ENCODE peak calls at places on chromosomes 16 and 17, in four cellular contexts. H is PC-9, D is HCT116, V is A673. X is an unnamed sample.

GRCh38 chr16:53131363-53132071 is 76.7 kb downstream of the CHD9 start:
- DNase-seq in H (peak; percentile 34), D (no peak), V (peak; percentile 63), X (no peak)

GRCh38 chr17:28741358-28742349 is 2.2 kb upstream of the TRAF4 start:
- DNase-seq in H (no peak), D (no peak), V (no peak), X (no peak)

GRCh38 chr16:15636392-15636873 is 6.5 kb downstream of the MARF1 start:
- DNase-seq in H (no peak), D (no peak), V (no peak), X (no peak)

GRCh38 chr17:17422641-17423040 is 54.2 kb upstream of the MED9 start:
- DNase-seq in H (no peak), D (no peak), V (no peak), X (no peak)

GRCh38 chr16:66728117-66728787 is 23.2 kb downstream of the DYNC1LI2 start:
- DNase-seq in H (no peak), D (peak; percentile 28), V (peak; percentile 76), X (peak; percentile 65)

GRCh38 chr16:50932348-50932916 is 190.5 kb downstream of the CYLD start:
- DNase-seq in H (no peak), D (no peak), V (no peak), X (no peak)

GRCh38 chr17:60926466-60927183 is 249.0 kb downstream of the BCAS3 start:
- DNase-seq in H (no peak), D (no peak), V (no peak), X (no peak)

GRCh38 chr17:82611140-82612058 is 36.8 kb downstream of the WDR45B start:
- DNase-seq in H (no peak), D (no peak), V (peak; percentile 91), X (no peak)

DNA sequence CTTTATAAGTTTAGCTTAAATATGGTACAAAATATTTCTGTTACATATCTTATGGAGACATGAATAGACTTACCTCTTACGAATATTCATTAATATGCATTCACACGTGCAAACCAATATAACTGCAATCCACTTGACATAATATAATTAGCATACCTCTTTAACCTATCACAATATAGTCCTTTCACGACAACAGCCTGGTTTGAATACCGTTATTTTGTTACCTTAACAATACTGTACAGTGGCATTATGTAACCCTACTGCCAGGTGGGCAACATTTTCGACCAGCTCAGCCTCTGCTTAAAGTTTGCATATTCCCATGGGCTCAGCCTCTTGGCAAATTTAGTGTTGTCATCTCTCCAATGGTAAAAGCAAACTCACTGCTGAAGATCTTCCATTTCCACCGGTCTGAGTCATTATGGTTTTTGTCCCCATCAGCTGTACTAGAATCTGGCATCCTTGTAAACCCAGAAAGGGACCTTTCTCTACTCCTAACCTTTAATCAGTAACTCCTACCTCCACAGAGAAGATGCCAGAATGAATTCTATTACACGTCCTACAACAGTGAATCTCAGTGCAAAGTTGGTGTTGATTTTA is 46.0 kb downstream of the ZNF652 start:
- DNase-seq in H (no peak), D (no peak), V (peak; percentile 15), X (no peak)
- H3K4me3 ChIP-seq in H (no peak overlapping the region), D (no peak overlapping the region), V (peak overlapping the region; percentile 3), X (no peak overlapping the region)

GRCh38 chr17:74859439-74860228 is at the start of gene GRIN2C:
- DNase-seq in H (no peak), D (no peak), V (peak; percentile 39), X (peak; percentile 52)
- H3K27ac ChIP-seq in H (no peak within 1 kb of the TSS), D (no peak within 1 kb of the TSS), V (no peak within 1 kb of the TSS), X (no peak within 1 kb of the TSS)

DNA sequence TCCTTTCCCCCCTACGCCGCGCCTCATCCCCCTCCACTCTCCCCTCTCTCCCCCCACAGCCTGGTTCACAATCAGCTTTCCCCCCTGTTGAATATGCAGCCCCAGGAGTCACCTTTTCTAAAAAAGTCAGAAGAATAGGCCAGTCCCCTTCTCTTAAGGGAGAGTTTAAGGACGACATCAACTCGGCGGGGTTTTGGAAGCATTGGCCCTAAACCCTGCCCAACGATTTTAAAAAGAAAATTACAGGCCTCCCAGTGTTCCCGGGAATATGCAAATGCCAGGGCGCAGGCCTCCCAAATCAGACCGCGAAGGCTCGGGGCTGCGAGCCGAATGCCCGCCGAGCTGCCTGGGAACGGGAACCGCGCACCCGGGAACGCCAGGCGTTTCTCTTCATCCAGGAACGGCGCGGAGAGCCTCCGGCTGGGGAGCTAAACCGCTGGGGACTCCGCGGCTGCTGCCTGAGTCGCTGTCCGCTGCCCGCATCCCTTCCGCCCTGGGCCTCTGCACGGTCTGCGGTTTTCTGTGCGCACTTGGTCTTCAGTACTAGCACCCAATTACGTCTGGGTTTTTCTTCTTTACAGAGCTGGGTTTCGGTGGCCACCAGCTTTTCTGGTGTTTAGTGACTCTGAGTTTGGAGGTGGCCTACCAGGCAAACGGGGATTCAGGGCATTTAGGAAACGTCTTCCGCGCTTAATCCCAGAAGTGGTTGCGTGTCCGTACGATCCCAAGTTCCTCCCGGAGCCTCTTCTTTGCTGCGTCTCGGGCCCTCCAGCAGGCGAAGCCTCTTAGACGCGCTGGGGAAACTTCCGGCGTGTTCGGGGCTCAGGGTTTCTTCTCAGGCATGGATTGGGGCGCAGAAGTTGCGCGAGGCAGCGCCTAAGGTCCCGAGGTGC is 5.7 kb downstream of the IRX5 start:
- DNase-seq in H (no peak), D (no peak), V (no peak), X (peak; percentile 89)
- TF ChIP-seq EZH2 in H (no peak), D (no peak), V (no peak), X (no peak)

GRCh38 chr17:57544381-57544780 is 200.7 kb downstream of the CCDC182 start:
- DNase-seq in H (no peak), D (no peak), V (no peak), X (no peak)
- H3K4me3 ChIP-seq in H (no peak overlapping the region), D (no peak overlapping the region), V (no peak overlapping the region), X (no peak overlapping the region)

DNA sequence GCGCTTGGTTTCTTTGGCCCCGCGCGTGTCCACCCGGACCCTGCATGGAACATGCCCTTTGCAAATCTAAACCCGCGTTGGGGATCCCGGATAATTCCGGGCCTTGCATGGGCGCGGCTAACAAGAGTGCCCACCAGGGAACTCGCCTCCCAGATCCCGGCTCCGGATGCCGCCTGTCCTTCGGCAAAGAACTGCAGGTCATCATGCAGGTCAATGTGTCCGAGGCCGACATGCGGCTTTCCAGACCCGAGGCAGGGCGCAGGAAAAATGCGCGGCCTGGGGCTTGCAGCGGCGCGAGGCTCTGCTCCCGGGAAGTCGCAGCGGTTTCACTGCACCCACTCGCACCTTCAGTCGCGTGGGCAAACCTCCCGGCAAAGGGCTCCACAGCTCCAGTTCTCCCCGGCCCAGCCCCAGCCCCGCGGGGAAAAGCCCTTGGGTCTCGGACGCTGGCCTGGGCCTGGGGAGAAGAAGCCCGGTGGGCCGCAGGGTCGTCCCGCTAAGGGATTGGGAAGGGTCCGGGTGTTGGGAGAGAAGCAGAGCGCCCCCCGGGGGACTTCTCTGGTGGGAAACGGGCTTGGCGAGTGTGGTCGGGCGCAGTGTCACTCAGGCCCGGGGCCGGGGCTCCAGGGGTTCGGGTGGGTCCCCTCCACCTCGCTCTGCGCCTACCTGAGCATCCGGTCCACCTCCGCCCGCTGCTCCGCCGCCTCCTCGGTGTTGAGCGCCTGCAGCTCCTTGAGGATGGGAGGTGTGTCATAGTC is 805 bp downstream of the HNF1B start:
- DNase-seq in H (no peak), D (no peak), V (no peak), X (peak; percentile 79)
- H3K27ac ChIP-seq in H (no peak overlapping the region), D (peak overlapping the region; percentile 76), V (no peak overlapping the region), X (no peak overlapping the region)

GRCh38 chr17:33086878-33087277 is 95.2 kb downstream of the SPACA3 start:
- DNase-seq in H (no peak), D (no peak), V (no peak), X (no peak)
- TF ChIP-seq EZH2 in H (no peak), D (no peak), V (no peak), X (no peak)

GRCh38 chr17:55301521-55302406 is 37.0 kb downstream of the HLF start:
- DNase-seq in H (no peak), D (no peak), V (peak; percentile 41), X (no peak)

GRCh38 chr17:55300479-55301290 is 35.9 kb downstream of the HLF start:
- DNase-seq in H (no peak), D (no peak), V (no peak), X (no peak)

GRCh38 chr17:55298111-55298510 is 33.4 kb downstream of the HLF start:
- DNase-seq in H (no peak), D (no peak), V (no peak), X (no peak)

GRCh38 chr17:55299890-55300289 is 35.1 kb downstream of the HLF start:
- DNase-seq in H (no peak), D (no peak), V (no peak), X (no peak)

DNA sequence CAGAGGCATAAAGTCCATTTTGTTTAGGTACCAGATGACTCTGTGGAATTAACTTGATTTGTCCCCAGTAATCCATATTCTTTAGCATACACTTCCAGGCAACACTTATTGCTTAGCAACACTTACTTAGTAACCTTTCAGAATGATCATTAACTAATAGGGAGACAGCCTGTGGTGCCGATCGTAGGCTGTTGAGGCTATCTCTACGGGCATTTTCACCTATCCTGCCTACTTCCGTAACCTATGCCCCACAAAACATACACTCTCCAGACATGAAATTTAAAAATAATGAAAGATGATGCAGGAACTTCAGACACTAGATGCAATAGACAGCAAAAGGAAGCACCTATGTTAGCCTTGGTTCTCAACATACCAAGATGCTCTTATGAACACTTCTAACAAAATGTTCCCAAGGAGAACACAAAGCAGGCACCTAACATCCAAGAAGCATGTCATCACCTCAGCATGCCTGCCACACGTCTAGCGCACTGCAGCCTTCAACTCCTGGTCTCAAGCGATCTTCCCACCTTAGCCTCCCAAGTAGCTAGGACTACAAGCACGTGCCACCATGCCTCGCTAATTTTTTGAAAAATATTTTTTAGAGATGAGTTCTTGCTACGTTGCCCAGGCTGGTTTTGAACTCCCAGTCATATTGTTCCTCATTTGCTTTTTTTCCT is 34.5 kb downstream of the HLF start:
- DNase-seq in H (no peak), D (no peak), V (no peak), X (no peak)
- H3K4me3 ChIP-seq in H (no peak overlapping the region), D (no peak overlapping the region), V (no peak overlapping the region), X (no peak overlapping the region)